ENCODE peak calls at places on chromosomes 3 and 15, in five cellular contexts. U is CD8-positive, alpha-beta memory T cell; J is substantia nigra; R is GM23338; S is lung. P is an unnamed sample.

GRCh38 chr15:90839187-90840071 is 29.0 kb upstream of the FURIN start:
- DNase-seq in U (no peak), J (no peak), R (peak), S (peak), P (no peak)

GRCh38 chr3:187982149-187982548 is 171.8 kb upstream of the LPP start:
- DNase-seq in U (no peak), J (no peak), R (no peak), S (no peak), P (no peak)

GRCh38 chr3:23203651-23204111 is 554 bp downstream of the UBE2E2 start:
- DNase-seq in U (no peak), J (peak), R (peak), S (peak), P (no peak)

GRCh38 chr15:101266034-101266433 is 11.3 kb downstream of the SELENOS start:
- DNase-seq in U (no peak), J (no peak), R (no peak), S (no peak), P (no peak)

GRCh38 chr15:66233487-66234415 is 19.8 kb downstream of the MEGF11 start:
- DNase-seq in U (no peak), J (no peak), R (peak), S (no peak), P (peak)

GRCh38 chr3:171284308-171285075 is 175.7 kb downstream of the TNIK start:
- DNase-seq in U (no peak), J (no peak), R (no peak), S (no peak), P (peak)

GRCh38 chr3:56855856-56856538 is 54.2 kb upstream of the ARHGEF3 start:
- DNase-seq in U (no peak), J (peak), R (peak), S (no peak), P (peak)

GRCh38 chr15:58448331-58448730 is 16.5 kb downstream of the LIPC start:
- DNase-seq in U (no peak), J (no peak), R (no peak), S (no peak), P (no peak)

GRCh38 chr3:52005571-52005986 is 9.9 kb upstream of the RPL29 start:
- DNase-seq in U (no peak), J (no peak), R (peak), S (no peak), P (no peak)

GRCh38 chr3:69012111-69012835 is 1.2 kb downstream of the EOGT start:
- DNase-seq in U (no peak), J (no peak), R (peak), S (peak), P (no peak)

GRCh38 chr3:136957751-136958288 is at the start of gene IL20RB:
- DNase-seq in U (no peak), J (no peak), R (peak), S (no peak), P (no peak)

GRCh38 chr3:28348637-28349396 is at the start of the genes AZI2 and ZCWPW2:
- DNase-seq in U (peak), J (peak), R (peak), S (peak), P (peak)

GRCh38 chr15:31296304-31297220 is 30.1 kb upstream of the KLF13 start:
- DNase-seq in U (no peak), J (no peak), R (no peak), S (peak), P (no peak)

GRCh38 chr15:41417418-41417811 is 520 bp downstream of the RTF1 start:
- DNase-seq in U (no peak), J (no peak), R (peak), S (no peak), P (peak)

GRCh38 chr15:89101302-89102191 is 13.3 kb downstream of the ABHD2 start:
- DNase-seq in U (no peak), J (no peak), R (no peak), S (peak), P (no peak)

GRCh38 chr3:112610121-112610520 is 30.8 kb downstream of the CCDC80 start:
- DNase-seq in U (no peak), J (no peak), R (no peak), S (no peak), P (no peak)

DNA sequence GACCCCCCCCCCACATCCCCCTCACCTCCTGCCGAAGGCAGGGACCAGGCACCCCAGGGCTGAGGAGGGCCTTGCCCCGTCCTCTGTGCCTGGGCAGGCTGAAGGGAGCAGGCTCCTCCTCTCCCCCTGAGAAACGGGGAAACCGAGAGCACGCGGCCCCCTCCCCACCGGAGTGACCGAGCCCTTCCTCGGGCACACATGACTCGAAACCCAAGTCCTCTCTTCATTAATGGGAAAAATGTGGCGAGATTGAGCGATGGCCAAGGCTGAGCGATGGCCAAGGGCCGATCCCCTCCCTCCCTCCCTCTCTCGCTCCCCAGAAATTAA is 7.0 kb downstream of the EPHB3 start:
- DNase-seq in U (no peak), J (no peak), R (no peak), S (no peak), P (no peak)
- H3K27ac ChIP-seq in U (no peak), J (peak), R (no peak), S (no peak), P (no peak)

GRCh38 chr15:74428442-74428787 is 5.3 kb downstream of the SEMA7A start:
- DNase-seq in U (no peak), J (no peak), R (no peak), S (no peak), P (no peak)

GRCh38 chr15:74429784-74430141 is 4.0 kb downstream of the SEMA7A start:
- DNase-seq in U (no peak), J (no peak), R (no peak), S (no peak), P (no peak)

GRCh38 chr15:74430510-74430951 is 3.2 kb downstream of the SEMA7A start:
- DNase-seq in U (no peak), J (no peak), R (no peak), S (no peak), P (no peak)

GRCh38 chr15:74427607-74428441 is 5.9 kb downstream of the SEMA7A start:
- DNase-seq in U (no peak), J (no peak), R (no peak), S (no peak), P (no peak)

GRCh38 chr15:74428970-74429783 is 4.6 kb downstream of the SEMA7A start:
- DNase-seq in U (no peak), J (no peak), R (no peak), S (no peak), P (no peak)
- H3K27ac ChIP-seq in U (no peak), J (peak), R (no peak), S (no peak), P (no peak)

GRCh38 chr15:47843124-47843663 is 125.9 kb downstream of the SEMA6D start:
- DNase-seq in U (no peak), J (no peak), R (no peak), S (no peak), P (no peak)

GRCh38 chr15:47844437-47844836 is 127.1 kb downstream of the SEMA6D start:
- DNase-seq in U (no peak), J (no peak), R (no peak), S (no peak), P (no peak)

GRCh38 chr15:47846128-47846868 is 129.0 kb downstream of the SEMA6D start:
- DNase-seq in U (no peak), J (peak), R (no peak), S (no peak), P (no peak)

GRCh38 chr15:47846911-47847310 is 129.6 kb downstream of the SEMA6D start:
- DNase-seq in U (no peak), J (no peak), R (no peak), S (no peak), P (no peak)
- H3K27ac ChIP-seq in U (no peak), J (peak), R (no peak), S (no peak), P (no peak)

DNA sequence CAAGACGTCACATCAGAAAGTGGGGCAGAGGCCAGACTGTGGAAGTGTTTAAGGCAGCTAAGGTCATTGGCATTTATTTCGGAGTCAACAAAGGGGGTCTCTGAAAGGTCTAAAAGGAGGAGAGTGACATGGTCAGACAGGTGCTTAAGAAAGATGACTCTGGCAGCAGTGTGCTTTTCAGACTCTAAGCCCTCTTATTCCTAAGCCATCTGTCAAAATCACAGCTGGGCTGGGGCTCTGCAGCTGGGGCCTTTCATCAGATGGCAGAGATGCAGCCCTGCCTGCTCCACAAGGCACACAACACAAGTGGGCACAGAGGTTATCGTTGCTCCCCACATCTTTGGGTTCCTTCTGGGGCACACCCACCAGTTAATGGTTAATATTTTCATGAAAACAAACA is 14.0 kb downstream of the FBXL22 start:
- DNase-seq in U (no peak), J (peak), R (no peak), S (no peak), P (no peak)
- H3K27ac ChIP-seq in U (no peak), J (peak), R (no peak), S (no peak), P (peak)

GRCh38 chr3:97010881-97011657 is 196.7 kb downstream of the EPHA6 start:
- DNase-seq in U (no peak), J (no peak), R (no peak), S (no peak), P (no peak)
- H3K27ac ChIP-seq in U (no peak), J (no peak), R (no peak), S (no peak), P (no peak)

GRCh38 chr3:71130516-71131384 is 452.8 kb downstream of the FOXP1 start:
- DNase-seq in U (peak), J (no peak), R (peak), S (peak), P (peak)

GRCh38 chr3:71132995-71133730 is 450.4 kb downstream of the FOXP1 start:
- DNase-seq in U (no peak), J (no peak), R (no peak), S (no peak), P (no peak)

GRCh38 chr3:71129611-71130515 is 453.7 kb downstream of the FOXP1 start:
- DNase-seq in U (no peak), J (no peak), R (peak), S (no peak), P (peak)

GRCh38 chr3:71131893-71132314 is 451.6 kb downstream of the FOXP1 start:
- DNase-seq in U (no peak), J (no peak), R (no peak), S (no peak), P (no peak)

DNA sequence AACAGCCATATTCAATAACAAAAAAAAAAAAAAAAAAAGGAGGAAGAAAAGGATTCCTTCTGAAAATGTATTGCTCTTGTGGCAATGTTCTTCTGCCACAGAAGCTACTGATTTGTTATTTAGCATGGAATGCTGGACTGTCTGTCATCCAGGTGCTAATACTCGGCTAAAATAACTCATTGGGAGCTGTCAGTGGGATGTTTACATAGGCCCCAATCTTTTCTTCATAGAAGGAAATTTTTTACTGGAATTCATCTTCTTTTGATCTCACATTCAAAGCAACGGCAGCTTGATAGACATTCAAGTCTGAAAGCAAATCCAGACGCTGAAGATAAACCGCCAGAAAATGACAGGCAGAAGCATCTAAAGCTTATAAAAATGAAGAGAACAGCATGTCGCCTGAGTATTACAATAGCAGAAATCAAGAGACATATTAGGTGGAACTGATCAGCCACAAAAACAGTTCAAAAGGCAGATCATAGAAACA is 452.1 kb downstream of the FOXP1 start:
- DNase-seq in U (no peak), J (no peak), R (no peak), S (no peak), P (no peak)
- H3K27ac ChIP-seq in U (peak), J (no peak), R (no peak), S (peak), P (peak)

P was measured in CD4-positive, CD25-positive, alpha-beta regulatory T cell.